ENCODE peak calls at places on chromosomes 16 and 17, in ten cellular contexts. One of them, this sample, is unnamed.

GRCh38 chr16:86874141-86874540 is 295.8 kb downstream of the FOXL1 start:
- DNase-seq in cardiac muscle cell: peak
- DNase-seq in tibial artery: no peak
- DNase-seq in fibroblast of mammary gland: peak
- DNase-seq in gastrocnemius medialis: no peak
- DNase-seq in A673: peak
- DNase-seq in CD4-positive, alpha-beta T cell: no peak
- DNase-seq in HL-60: no peak
- DNase-seq in cardiac fibroblast: peak
- DNase-seq in Peyer's patch: no peak
- DNase-seq in this sample: no peak

GRCh38 chr17:81646869-81647600 is 9.3 kb downstream of the PDE6G start:
- DNase-seq in cardiac muscle cell: no peak
- DNase-seq in tibial artery: no peak
- DNase-seq in fibroblast of mammary gland: no peak
- DNase-seq in gastrocnemius medialis: no peak
- DNase-seq in A673: no peak
- DNase-seq in CD4-positive, alpha-beta T cell: no peak
- DNase-seq in HL-60: no peak
- DNase-seq in cardiac fibroblast: no peak
- DNase-seq in Peyer's patch: no peak
- DNase-seq in this sample: no peak

GRCh38 chr17:51016099-51016498 is 104.6 kb downstream of the SPAG9 start:
- DNase-seq in cardiac muscle cell: no peak
- DNase-seq in tibial artery: no peak
- DNase-seq in fibroblast of mammary gland: no peak
- DNase-seq in gastrocnemius medialis: no peak
- DNase-seq in A673: no peak
- DNase-seq in CD4-positive, alpha-beta T cell: no peak
- DNase-seq in HL-60: no peak
- DNase-seq in cardiac fibroblast: no peak
- DNase-seq in Peyer's patch: no peak
- DNase-seq in this sample: no peak

GRCh38 chr16:87297918-87298631 is 19.1 kb downstream of the C16orf95 start:
- DNase-seq in cardiac muscle cell: peak
- DNase-seq in tibial artery: no peak
- DNase-seq in fibroblast of mammary gland: peak
- DNase-seq in gastrocnemius medialis: no peak
- DNase-seq in A673: peak
- DNase-seq in CD4-positive, alpha-beta T cell: no peak
- DNase-seq in HL-60: no peak
- DNase-seq in cardiac fibroblast: peak
- DNase-seq in Peyer's patch: no peak
- DNase-seq in this sample: no peak

GRCh38 chr16:79287424-79287917 is 313.1 kb downstream of the MAF start:
- DNase-seq in cardiac muscle cell: no peak
- DNase-seq in tibial artery: no peak
- DNase-seq in fibroblast of mammary gland: no peak
- DNase-seq in gastrocnemius medialis: no peak
- DNase-seq in A673: peak
- DNase-seq in CD4-positive, alpha-beta T cell: no peak
- DNase-seq in HL-60: no peak
- DNase-seq in cardiac fibroblast: no peak
- DNase-seq in Peyer's patch: no peak
- DNase-seq in this sample: no peak

GRCh38 chr17:27236710-27237315 is 57.1 kb upstream of the WSB1 start:
- DNase-seq in cardiac muscle cell: peak
- DNase-seq in tibial artery: peak
- DNase-seq in fibroblast of mammary gland: peak
- DNase-seq in gastrocnemius medialis: peak
- DNase-seq in A673: peak
- DNase-seq in CD4-positive, alpha-beta T cell: peak
- DNase-seq in HL-60: no peak
- DNase-seq in cardiac fibroblast: peak
- DNase-seq in Peyer's patch: peak
- DNase-seq in this sample: peak

GRCh38 chr16:83930730-83931500 is 22.1 kb upstream of the OSGIN1 start:
- DNase-seq in cardiac muscle cell: no peak
- DNase-seq in tibial artery: no peak
- DNase-seq in fibroblast of mammary gland: no peak
- DNase-seq in gastrocnemius medialis: no peak
- DNase-seq in A673: no peak
- DNase-seq in CD4-positive, alpha-beta T cell: no peak
- DNase-seq in HL-60: no peak
- DNase-seq in cardiac fibroblast: no peak
- DNase-seq in Peyer's patch: no peak
- DNase-seq in this sample: no peak

GRCh38 chr17:75950421-75950820 is 9.6 kb upstream of the FBF1 start:
- DNase-seq in cardiac muscle cell: no peak
- DNase-seq in tibial artery: no peak
- DNase-seq in fibroblast of mammary gland: no peak
- DNase-seq in gastrocnemius medialis: no peak
- DNase-seq in A673: no peak
- DNase-seq in CD4-positive, alpha-beta T cell: no peak
- DNase-seq in HL-60: no peak
- DNase-seq in cardiac fibroblast: no peak
- DNase-seq in Peyer's patch: no peak
- DNase-seq in this sample: no peak

GRCh38 chr17:79835953-79836951 is 3.0 kb downstream of the CBX4 start:
- DNase-seq in cardiac muscle cell: peak
- DNase-seq in tibial artery: no peak
- DNase-seq in fibroblast of mammary gland: no peak
- DNase-seq in gastrocnemius medialis: no peak
- DNase-seq in A673: peak
- DNase-seq in CD4-positive, alpha-beta T cell: no peak
- DNase-seq in HL-60: peak
- DNase-seq in cardiac fibroblast: no peak
- DNase-seq in Peyer's patch: no peak
- DNase-seq in this sample: no peak

GRCh38 chr17:79836952-79837887 is 2.0 kb downstream of the CBX4 start:
- DNase-seq in cardiac muscle cell: peak
- DNase-seq in tibial artery: peak
- DNase-seq in fibroblast of mammary gland: peak
- DNase-seq in gastrocnemius medialis: peak
- DNase-seq in A673: peak
- DNase-seq in CD4-positive, alpha-beta T cell: no peak
- DNase-seq in HL-60: peak
- DNase-seq in cardiac fibroblast: peak
- DNase-seq in Peyer's patch: peak
- DNase-seq in this sample: peak

GRCh38 chr17:79838541-79839274 is 532 bp downstream of the CBX4 start:
- DNase-seq in cardiac muscle cell: peak
- DNase-seq in tibial artery: no peak
- DNase-seq in fibroblast of mammary gland: peak
- DNase-seq in gastrocnemius medialis: no peak
- DNase-seq in A673: peak
- DNase-seq in CD4-positive, alpha-beta T cell: peak
- DNase-seq in HL-60: peak
- DNase-seq in cardiac fibroblast: peak
- DNase-seq in Peyer's patch: peak
- DNase-seq in this sample: no peak

GRCh38 chr17:79839363-79840203 is at the start of gene CBX4:
- DNase-seq in cardiac muscle cell: peak
- DNase-seq in tibial artery: peak
- DNase-seq in fibroblast of mammary gland: peak
- DNase-seq in gastrocnemius medialis: peak
- DNase-seq in A673: peak
- DNase-seq in CD4-positive, alpha-beta T cell: peak
- DNase-seq in HL-60: peak
- DNase-seq in cardiac fibroblast: peak
- DNase-seq in Peyer's patch: peak
- DNase-seq in this sample: peak

GRCh38 chr17:79837888-79838540 is 1.2 kb downstream of the CBX4 start:
- DNase-seq in cardiac muscle cell: no peak
- DNase-seq in tibial artery: no peak
- DNase-seq in fibroblast of mammary gland: no peak
- DNase-seq in gastrocnemius medialis: no peak
- DNase-seq in A673: no peak
- DNase-seq in CD4-positive, alpha-beta T cell: peak
- DNase-seq in HL-60: no peak
- DNase-seq in cardiac fibroblast: no peak
- DNase-seq in Peyer's patch: peak
- DNase-seq in this sample: no peak
- TF ChIP-seq CTCF in cardiac muscle cell: no peak
- TF ChIP-seq CTCF in tibial artery: no peak
- TF ChIP-seq CTCF in fibroblast of mammary gland: no peak
- TF ChIP-seq CTCF in gastrocnemius medialis: no peak
- TF ChIP-seq CTCF in A673: no peak
- TF ChIP-seq CTCF in CD4-positive, alpha-beta T cell: no peak
- TF ChIP-seq CTCF in HL-60: no peak
- TF ChIP-seq CTCF in cardiac fibroblast: no peak
- TF ChIP-seq CTCF in Peyer's patch: peak
- TF ChIP-seq CTCF in this sample: no peak

GRCh38 chr17:79218175-79218824 is 143.7 kb downstream of the ENGASE start:
- DNase-seq in cardiac muscle cell: no peak
- DNase-seq in tibial artery: no peak
- DNase-seq in fibroblast of mammary gland: no peak
- DNase-seq in gastrocnemius medialis: no peak
- DNase-seq in A673: no peak
- DNase-seq in CD4-positive, alpha-beta T cell: no peak
- DNase-seq in HL-60: no peak
- DNase-seq in cardiac fibroblast: no peak
- DNase-seq in Peyer's patch: no peak
- DNase-seq in this sample: no peak

GRCh38 chr17:79215631-79216030 is 141.0 kb downstream of the ENGASE start:
- DNase-seq in cardiac muscle cell: no peak
- DNase-seq in tibial artery: no peak
- DNase-seq in fibroblast of mammary gland: no peak
- DNase-seq in gastrocnemius medialis: no peak
- DNase-seq in A673: no peak
- DNase-seq in CD4-positive, alpha-beta T cell: no peak
- DNase-seq in HL-60: no peak
- DNase-seq in cardiac fibroblast: no peak
- DNase-seq in Peyer's patch: no peak
- DNase-seq in this sample: no peak

GRCh38 chr17:79216391-79216790 is 141.8 kb downstream of the ENGASE start:
- DNase-seq in cardiac muscle cell: no peak
- DNase-seq in tibial artery: no peak
- DNase-seq in fibroblast of mammary gland: no peak
- DNase-seq in gastrocnemius medialis: no peak
- DNase-seq in A673: no peak
- DNase-seq in CD4-positive, alpha-beta T cell: no peak
- DNase-seq in HL-60: no peak
- DNase-seq in cardiac fibroblast: no peak
- DNase-seq in Peyer's patch: no peak
- DNase-seq in this sample: no peak

GRCh38 chr17:79217473-79218135 is 143.0 kb downstream of the ENGASE start:
- DNase-seq in cardiac muscle cell: no peak
- DNase-seq in tibial artery: no peak
- DNase-seq in fibroblast of mammary gland: no peak
- DNase-seq in gastrocnemius medialis: no peak
- DNase-seq in A673: no peak
- DNase-seq in CD4-positive, alpha-beta T cell: no peak
- DNase-seq in HL-60: no peak
- DNase-seq in cardiac fibroblast: no peak
- DNase-seq in Peyer's patch: no peak
- DNase-seq in this sample: no peak

GRCh38 chr17:79216826-79217225 is 142.2 kb downstream of the ENGASE start:
- DNase-seq in cardiac muscle cell: no peak
- DNase-seq in tibial artery: no peak
- DNase-seq in fibroblast of mammary gland: no peak
- DNase-seq in gastrocnemius medialis: no peak
- DNase-seq in A673: no peak
- DNase-seq in CD4-positive, alpha-beta T cell: no peak
- DNase-seq in HL-60: no peak
- DNase-seq in cardiac fibroblast: no peak
- DNase-seq in Peyer's patch: no peak
- DNase-seq in this sample: no peak
- TF ChIP-seq CTCF in cardiac muscle cell: no peak
- TF ChIP-seq CTCF in tibial artery: no peak
- TF ChIP-seq CTCF in fibroblast of mammary gland: no peak
- TF ChIP-seq CTCF in gastrocnemius medialis: no peak
- TF ChIP-seq CTCF in A673: no peak
- TF ChIP-seq CTCF in CD4-positive, alpha-beta T cell: no peak
- TF ChIP-seq CTCF in HL-60: no peak
- TF ChIP-seq CTCF in cardiac fibroblast: no peak
- TF ChIP-seq CTCF in Peyer's patch: no peak
- TF ChIP-seq CTCF in this sample: no peak

GRCh38 chr17:58632324-58633314 is 59.2 kb downstream of the TEX14 start:
- DNase-seq in cardiac muscle cell: no peak
- DNase-seq in tibial artery: no peak
- DNase-seq in fibroblast of mammary gland: no peak
- DNase-seq in gastrocnemius medialis: no peak
- DNase-seq in A673: peak
- DNase-seq in CD4-positive, alpha-beta T cell: peak
- DNase-seq in HL-60: no peak
- DNase-seq in cardiac fibroblast: no peak
- DNase-seq in Peyer's patch: no peak
- DNase-seq in this sample: no peak

GRCh38 chr17:58630883-58631522 is 60.8 kb downstream of the TEX14 start:
- DNase-seq in cardiac muscle cell: peak
- DNase-seq in tibial artery: peak
- DNase-seq in fibroblast of mammary gland: no peak
- DNase-seq in gastrocnemius medialis: peak
- DNase-seq in A673: no peak
- DNase-seq in CD4-positive, alpha-beta T cell: no peak
- DNase-seq in HL-60: no peak
- DNase-seq in cardiac fibroblast: no peak
- DNase-seq in Peyer's patch: peak
- DNase-seq in this sample: peak

GRCh38 chr17:58637011-58637570 is 54.8 kb downstream of the TEX14 start:
- DNase-seq in cardiac muscle cell: no peak
- DNase-seq in tibial artery: no peak
- DNase-seq in fibroblast of mammary gland: no peak
- DNase-seq in gastrocnemius medialis: no peak
- DNase-seq in A673: no peak
- DNase-seq in CD4-positive, alpha-beta T cell: no peak
- DNase-seq in HL-60: no peak
- DNase-seq in cardiac fibroblast: no peak
- DNase-seq in Peyer's patch: no peak
- DNase-seq in this sample: no peak

GRCh38 chr17:58626905-58627304 is 64.9 kb downstream of the TEX14 start:
- DNase-seq in cardiac muscle cell: no peak
- DNase-seq in tibial artery: no peak
- DNase-seq in fibroblast of mammary gland: no peak
- DNase-seq in gastrocnemius medialis: no peak
- DNase-seq in A673: no peak
- DNase-seq in CD4-positive, alpha-beta T cell: no peak
- DNase-seq in HL-60: no peak
- DNase-seq in cardiac fibroblast: no peak
- DNase-seq in Peyer's patch: no peak
- DNase-seq in this sample: no peak

GRCh38 chr17:58631523-58632323 is 60.1 kb downstream of the TEX14 start:
- DNase-seq in cardiac muscle cell: peak
- DNase-seq in tibial artery: peak
- DNase-seq in fibroblast of mammary gland: peak
- DNase-seq in gastrocnemius medialis: peak
- DNase-seq in A673: peak
- DNase-seq in CD4-positive, alpha-beta T cell: peak
- DNase-seq in HL-60: peak
- DNase-seq in cardiac fibroblast: peak
- DNase-seq in Peyer's patch: peak
- DNase-seq in this sample: peak
- TF ChIP-seq CTCF in cardiac muscle cell: peak
- TF ChIP-seq CTCF in tibial artery: peak
- TF ChIP-seq CTCF in fibroblast of mammary gland: peak
- TF ChIP-seq CTCF in gastrocnemius medialis: no peak
- TF ChIP-seq CTCF in A673: peak
- TF ChIP-seq CTCF in CD4-positive, alpha-beta T cell: no peak
- TF ChIP-seq CTCF in HL-60: peak
- TF ChIP-seq CTCF in cardiac fibroblast: peak
- TF ChIP-seq CTCF in Peyer's patch: peak
- TF ChIP-seq CTCF in this sample: peak

GRCh38 chr17:68790931-68791330 is 164.3 kb downstream of the ABCA8 start:
- DNase-seq in cardiac muscle cell: no peak
- DNase-seq in tibial artery: no peak
- DNase-seq in fibroblast of mammary gland: peak
- DNase-seq in gastrocnemius medialis: no peak
- DNase-seq in A673: no peak
- DNase-seq in CD4-positive, alpha-beta T cell: no peak
- DNase-seq in HL-60: no peak
- DNase-seq in cardiac fibroblast: peak
- DNase-seq in Peyer's patch: no peak
- DNase-seq in this sample: no peak

GRCh38 chr17:68790481-68790880 is 164.7 kb downstream of the ABCA8 start:
- DNase-seq in cardiac muscle cell: no peak
- DNase-seq in tibial artery: no peak
- DNase-seq in fibroblast of mammary gland: peak
- DNase-seq in gastrocnemius medialis: no peak
- DNase-seq in A673: no peak
- DNase-seq in CD4-positive, alpha-beta T cell: no peak
- DNase-seq in HL-60: no peak
- DNase-seq in cardiac fibroblast: peak
- DNase-seq in Peyer's patch: no peak
- DNase-seq in this sample: no peak

GRCh38 chr17:68792042-68792685 is 163.0 kb downstream of the ABCA8 start:
- DNase-seq in cardiac muscle cell: no peak
- DNase-seq in tibial artery: no peak
- DNase-seq in fibroblast of mammary gland: peak
- DNase-seq in gastrocnemius medialis: no peak
- DNase-seq in A673: peak
- DNase-seq in CD4-positive, alpha-beta T cell: no peak
- DNase-seq in HL-60: no peak
- DNase-seq in cardiac fibroblast: peak
- DNase-seq in Peyer's patch: no peak
- DNase-seq in this sample: no peak

GRCh38 chr17:68792873-68793272 is 162.3 kb downstream of the ABCA8 start:
- DNase-seq in cardiac muscle cell: no peak
- DNase-seq in tibial artery: no peak
- DNase-seq in fibroblast of mammary gland: no peak
- DNase-seq in gastrocnemius medialis: no peak
- DNase-seq in A673: no peak
- DNase-seq in CD4-positive, alpha-beta T cell: no peak
- DNase-seq in HL-60: no peak
- DNase-seq in cardiac fibroblast: peak
- DNase-seq in Peyer's patch: no peak
- DNase-seq in this sample: no peak

GRCh38 chr17:68794636-68795503 is 160.3 kb downstream of the ABCA8 start:
- DNase-seq in cardiac muscle cell: no peak
- DNase-seq in tibial artery: peak
- DNase-seq in fibroblast of mammary gland: peak
- DNase-seq in gastrocnemius medialis: no peak
- DNase-seq in A673: peak
- DNase-seq in CD4-positive, alpha-beta T cell: no peak
- DNase-seq in HL-60: no peak
- DNase-seq in cardiac fibroblast: peak
- DNase-seq in Peyer's patch: no peak
- DNase-seq in this sample: no peak
- TF ChIP-seq CTCF in cardiac muscle cell: peak
- TF ChIP-seq CTCF in tibial artery: peak
- TF ChIP-seq CTCF in fibroblast of mammary gland: peak
- TF ChIP-seq CTCF in gastrocnemius medialis: no peak
- TF ChIP-seq CTCF in A673: peak
- TF ChIP-seq CTCF in CD4-positive, alpha-beta T cell: no peak
- TF ChIP-seq CTCF in HL-60: no peak
- TF ChIP-seq CTCF in cardiac fibroblast: peak
- TF ChIP-seq CTCF in Peyer's patch: peak
- TF ChIP-seq CTCF in this sample: no peak